ENCODE peak calls at places on chromosomes 11 and 22, in four cellular contexts. L is cardiac muscle cell, Y is lower lobe of right lung, I is GM23338. U is an unnamed sample. For H3K36me3, the result is how much of the 10 kb centered on the place peaks cover.

GRCh38 chr22:30159561-30160353 is 79.5 kb downstream of the HORMAD2 start:
- DNase-seq in L (peak), I (no peak), Y (no peak), U (peak)

GRCh38 chr11:110174645-110175310 is 81.6 kb downstream of the ZC3H12C start:
- DNase-seq in L (peak), I (no peak), Y (no peak), U (no peak)

GRCh38 chr22:22600862-22601261 is 41.8 kb upstream of the PRAME start:
- DNase-seq in Y (no peak), L (no peak), I (no peak), U (no peak)

GRCh38 chr22:37502342-37503182 is 16.4 kb upstream of the MFNG start:
- DNase-seq in I (no peak), Y (peak), L (no peak), U (no peak)

GRCh38 chr22:20000246-20001081 is 16.2 kb downstream of the ARVCF start:
- DNase-seq in L (no peak), Y (no peak), I (peak), U (no peak)

GRCh38 chr11:66188580-66188979 is 79.9 kb upstream of the RAB1B start:
- DNase-seq in I (no peak), Y (no peak), L (peak), U (no peak)

GRCh38 chr22:31897842-31898241 is 46.5 kb upstream of the YWHAH start:
- DNase-seq in L (no peak), I (peak), Y (no peak), U (no peak)

GRCh38 chr22:43616645-43617044 is 195.5 kb downstream of the EFCAB6 start:
- DNase-seq in I (no peak), L (no peak), Y (no peak), U (no peak)

GRCh38 chr22:17213976-17214375 is 5.3 kb downstream of the ADA2 start:
- DNase-seq in I (peak), Y (peak), L (peak), U (no peak)

GRCh38 chr11:122002047-122002446 is 114.0 kb downstream of the BLID start:
- DNase-seq in Y (no peak), L (no peak), I (no peak), U (no peak)

GRCh38 chr11:64000026-64000739 is 13.9 kb downstream of the OTUB1 start:
- DNase-seq in Y (peak), L (peak), I (peak), U (no peak)

GRCh38 chr11:67265633-67266423 is 445 bp upstream of the GRK2 start:
- DNase-seq in Y (peak), I (peak), L (peak), U (no peak)

GRCh38 chr11:121391914-121392313 is 60.2 kb upstream of the SORL1 start:
- DNase-seq in Y (peak), I (no peak), L (no peak), U (no peak)

GRCh38 chr11:32893091-32893946 is 708 bp downstream of the QSER1 start:
- DNase-seq in I (peak), Y (peak), L (peak), U (no peak)

GRCh38 chr22:45425101-45425500 is 11.6 kb downstream of the RIBC2 start:
- DNase-seq in Y (no peak), I (no peak), L (peak), U (no peak)

GRCh38 chr11:119206512-119207299 is 567 bp downstream of the CBL start:
- DNase-seq in L (no peak), I (peak), Y (peak), U (no peak)

GRCh38 chr11:134098566-134099184 is 29.8 kb downstream of the JAM3 start:
- DNase-seq in L (no peak), I (peak), Y (no peak), U (no peak)

GRCh38 chr11:69301491-69302401 is 7.8 kb downstream of the MYEOV start:
- DNase-seq in Y (peak), L (peak), I (no peak), U (peak)

GRCh38 chr11:9664276-9665171 is 647 bp downstream of the SWAP70 start:
- DNase-seq in L (peak), I (peak), Y (peak), U (no peak)

GRCh38 chr11:1696608-1697570 is at the start of gene KRTAP5-6:
- DNase-seq in I (no peak), L (no peak), Y (peak), U (no peak)

GRCh38 chr11:122163420-122163819 is 47.4 kb upstream of the BLID start:
- DNase-seq in Y (no peak), I (no peak), L (peak), U (peak)

GRCh38 chr11:8807544-8808225 is 103.3 kb upstream of the AKIP1 start:
- DNase-seq in Y (no peak), L (peak), I (no peak), U (peak)

GRCh38 chr11:117096140-117096972 is 1.9 kb downstream of the SIK3 start:
- DNase-seq in Y (no peak), I (peak), L (no peak), U (peak)

GRCh38 chr11:64853709-64854108 is 9.3 kb upstream of the CDC42BPG start:
- DNase-seq in I (no peak), Y (no peak), L (no peak), U (no peak)

GRCh38 chr11:27977031-27977430 is 130.9 kb downstream of the KIF18A start:
- DNase-seq in L (peak), I (no peak), Y (no peak), U (no peak)

GRCh38 chr11:125454047-125454446 is 42.0 kb downstream of the FEZ1 start:
- DNase-seq in L (no peak), I (no peak), Y (no peak), U (no peak)

GRCh38 chr11:19368726-19369364 is 128.1 kb upstream of the E2F8 start:
- DNase-seq in Y (no peak), L (peak), I (no peak), U (no peak)

GRCh38 chr11:45654242-45654641 is 11.2 kb downstream of the CHST1 start:
- DNase-seq in I (no peak), L (no peak), Y (peak), U (no peak)

GRCh38 chr11:2804701-2805387 is 80.7 kb downstream of the CDKN1C start:
- DNase-seq in L (no peak), I (no peak), Y (peak), U (no peak)

GRCh38 chr22:48445113-48445827 is 1382.4 kb downstream of the BRD1 start:
- DNase-seq in I (no peak), L (no peak), Y (peak), U (no peak)

GRCh38 chr11:86571273-86571948 is 101.0 kb downstream of the ME3 start:
- DNase-seq in Y (no peak), I (peak), L (peak), U (no peak)

GRCh38 chr11:32809313-32809712 is 14.9 kb upstream of the CCDC73 start:
- DNase-seq in Y (peak), I (peak), L (peak), U (peak)

GRCh38 chr22:44329179-44329796 is 16.5 kb upstream of the SHISAL1 start:
- DNase-seq in L (no peak), I (no peak), Y (no peak), U (no peak)

GRCh38 chr22:41899992-41900651 is 14.8 kb downstream of the SHISA8 start:
- DNase-seq in I (no peak), Y (peak), L (no peak), U (no peak)

GRCh38 chr22:36322602-36322915 is 65.2 kb downstream of the MYH9 start:
- DNase-seq in I (no peak), Y (no peak), L (no peak), U (no peak)

GRCh38 chr22:36318442-36318841 is 65.5 kb downstream of the APOL1 start:
- DNase-seq in Y (no peak), I (no peak), L (no peak), U (no peak)

GRCh38 chr22:36319595-36320497 is 66.9 kb downstream of the APOL1 start:
- DNase-seq in Y (no peak), L (no peak), I (no peak), U (no peak)

GRCh38 chr22:36321797-36322601 is 65.8 kb downstream of the MYH9 start:
- DNase-seq in Y (no peak), I (no peak), L (no peak), U (no peak)

GRCh38 chr22:36320553-36320952 is 67.2 kb downstream of the MYH9 start:
- DNase-seq in L (no peak), I (no peak), Y (no peak), U (no peak)
- H3K36me3 ChIP-seq in L (half or more), I (under half), Y (half or more), U (half or more)

GRCh38 chr11:61777234-61778090 is 14.9 kb downstream of the TMEM258 start:
- DNase-seq in I (peak), Y (no peak), L (no peak), U (no peak)

GRCh38 chr11:61778357-61778886 is 14.0 kb downstream of the TMEM258 start:
- DNase-seq in Y (no peak), L (no peak), I (no peak), U (no peak)

GRCh38 chr11:61780581-61781162 is 11.7 kb downstream of the TMEM258 start:
- DNase-seq in I (no peak), Y (no peak), L (no peak), U (no peak)

GRCh38 chr11:61779666-61780525 is 12.5 kb downstream of the TMEM258 start:
- DNase-seq in Y (no peak), I (no peak), L (no peak), U (no peak)

DNA sequence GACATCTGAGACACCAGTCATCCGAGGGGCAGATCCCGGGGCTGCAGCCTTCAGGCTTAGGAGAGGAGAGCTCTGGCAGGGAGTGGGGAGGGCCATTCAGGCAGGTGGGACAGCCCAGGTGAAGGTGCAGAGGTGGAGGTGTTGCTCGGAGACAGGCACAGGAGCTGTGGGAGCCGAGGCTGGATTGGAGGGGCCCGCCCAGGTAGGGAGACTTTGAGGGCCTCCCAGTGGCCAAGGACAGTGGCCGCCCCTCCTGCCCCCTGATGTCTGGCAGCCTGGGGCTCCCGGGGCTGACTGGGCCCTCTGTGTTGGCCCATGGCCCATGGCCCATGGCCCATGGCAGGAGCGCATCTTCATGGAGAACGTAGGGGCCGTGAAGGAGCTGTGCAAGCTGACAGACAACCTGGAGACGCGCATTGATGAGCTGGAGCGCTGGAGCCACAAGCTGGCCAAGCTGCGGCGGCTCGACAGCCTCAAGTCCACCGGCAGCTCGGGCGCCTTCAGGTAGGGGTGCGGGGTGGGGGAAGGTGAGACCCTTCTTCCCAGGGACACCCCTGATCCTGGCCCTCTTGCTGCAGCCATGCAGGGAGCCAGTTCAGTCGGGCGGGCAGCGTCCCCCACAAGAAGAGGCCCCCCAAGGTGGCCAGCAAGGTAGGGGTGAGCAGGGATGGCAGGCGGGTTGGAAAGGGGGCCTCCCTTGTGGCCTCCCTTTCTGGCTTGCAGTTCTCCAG is 13.3 kb downstream of the TMEM258 start:
- DNase-seq in Y (no peak), L (no peak), I (no peak), U (no peak)
- H3K36me3 ChIP-seq in Y (under half), L (under half), I (under half), U (under half)

DNA sequence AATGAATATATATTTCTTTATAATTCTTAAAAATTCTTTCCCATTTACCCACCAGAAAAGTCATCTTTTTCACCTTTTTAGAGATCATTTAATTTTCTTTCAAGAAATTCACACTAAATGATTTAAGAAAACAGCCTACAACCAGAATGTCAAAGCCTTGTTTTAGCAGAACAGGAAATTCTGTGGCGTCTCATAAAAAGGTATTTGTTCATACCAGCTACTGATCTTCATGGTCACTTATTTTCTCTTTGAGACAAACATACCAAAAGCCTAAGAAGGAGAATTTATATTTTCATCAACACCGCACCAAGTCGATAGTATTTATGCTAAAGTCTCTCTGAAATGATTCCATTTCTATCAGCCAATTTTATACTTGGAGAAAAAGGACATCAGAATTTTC is 105.3 kb downstream of the ETS1 start:
- DNase-seq in Y (no peak), L (no peak), I (no peak), U (no peak)
- H3K36me3 ChIP-seq in Y (half or more), L (under half), I (under half), U (under half)

GRCh38 chr11:457071-457760 is 7.1 kb downstream of the PTDSS2 start:
- DNase-seq in Y (no peak), L (no peak), I (no peak), U (no peak)
- H3K36me3 ChIP-seq in Y (under half), L (under half), I (under half), U (under half)

U was measured in BJ.